ENCODE peak calls at places on chromosomes 16 and 17, in eight cellular contexts. One of them, this sample, is unnamed.

GRCh38 chr17:82013341-82013740 is 9.3 kb downstream of the CENPX start:
- DNase-seq in activated CD4-positive, alpha-beta T cell treated with anti-CD3 and anti-CD28 coated beads, Interleukin-2, amount 50 U/mL, for 24 hours: no peak
- DNase-seq in AG08395: peak; percentile 71
- DNase-seq in T-helper 1 cell: no peak
- DNase-seq in tibial artery: no peak
- DNase-seq in stimulated activated CD4-positive, alpha-beta T cell treated with anti-CD3 and anti-CD28 coated beads, Interleukin-1b, Interleukin-23, amount 100 ng/mL, for 1 hour: no peak
- DNase-seq in activated naive CD8-positive, alpha-beta T cell treated with anti-CD3 and anti-CD28 coated beads for 36 hours: no peak
- DNase-seq in hippocampal formation: no peak
- DNase-seq in this sample: no peak

GRCh38 chr17:59387351-59388069 is 56.1 kb downstream of the YPEL2 start:
- DNase-seq in activated CD4-positive, alpha-beta T cell treated with anti-CD3 and anti-CD28 coated beads, Interleukin-2, amount 50 U/mL, for 24 hours: no peak
- DNase-seq in AG08395: no peak
- DNase-seq in T-helper 1 cell: no peak
- DNase-seq in tibial artery: no peak
- DNase-seq in stimulated activated CD4-positive, alpha-beta T cell treated with anti-CD3 and anti-CD28 coated beads, Interleukin-1b, Interleukin-23, amount 100 ng/mL, for 1 hour: no peak
- DNase-seq in activated naive CD8-positive, alpha-beta T cell treated with anti-CD3 and anti-CD28 coated beads for 36 hours: no peak
- DNase-seq in hippocampal formation: no peak
- DNase-seq in this sample: peak; percentile 83

GRCh38 chr17:78689029-78689428 is 93.0 kb downstream of the CYTH1 start:
- DNase-seq in activated CD4-positive, alpha-beta T cell treated with anti-CD3 and anti-CD28 coated beads, Interleukin-2, amount 50 U/mL, for 24 hours: no peak
- DNase-seq in AG08395: no peak
- DNase-seq in T-helper 1 cell: no peak
- DNase-seq in tibial artery: no peak
- DNase-seq in stimulated activated CD4-positive, alpha-beta T cell treated with anti-CD3 and anti-CD28 coated beads, Interleukin-1b, Interleukin-23, amount 100 ng/mL, for 1 hour: no peak
- DNase-seq in activated naive CD8-positive, alpha-beta T cell treated with anti-CD3 and anti-CD28 coated beads for 36 hours: no peak
- DNase-seq in hippocampal formation: no peak
- DNase-seq in this sample: no peak

GRCh38 chr17:72116692-72117469 is 3.9 kb upstream of the SOX9 start:
- DNase-seq in activated CD4-positive, alpha-beta T cell treated with anti-CD3 and anti-CD28 coated beads, Interleukin-2, amount 50 U/mL, for 24 hours: no peak
- DNase-seq in AG08395: no peak
- DNase-seq in T-helper 1 cell: no peak
- DNase-seq in tibial artery: no peak
- DNase-seq in stimulated activated CD4-positive, alpha-beta T cell treated with anti-CD3 and anti-CD28 coated beads, Interleukin-1b, Interleukin-23, amount 100 ng/mL, for 1 hour: no peak
- DNase-seq in activated naive CD8-positive, alpha-beta T cell treated with anti-CD3 and anti-CD28 coated beads for 36 hours: no peak
- DNase-seq in hippocampal formation: no peak
- DNase-seq in this sample: no peak

GRCh38 chr16:89152831-89153700 is 18.5 kb upstream of the CDH15 start:
- DNase-seq in activated CD4-positive, alpha-beta T cell treated with anti-CD3 and anti-CD28 coated beads, Interleukin-2, amount 50 U/mL, for 24 hours: no peak
- DNase-seq in AG08395: no peak
- DNase-seq in T-helper 1 cell: no peak
- DNase-seq in tibial artery: no peak
- DNase-seq in stimulated activated CD4-positive, alpha-beta T cell treated with anti-CD3 and anti-CD28 coated beads, Interleukin-1b, Interleukin-23, amount 100 ng/mL, for 1 hour: no peak
- DNase-seq in activated naive CD8-positive, alpha-beta T cell treated with anti-CD3 and anti-CD28 coated beads for 36 hours: no peak
- DNase-seq in hippocampal formation: no peak
- DNase-seq in this sample: no peak

GRCh38 chr17:60601443-60602384 is 1.7 kb downstream of the PPM1D start:
- DNase-seq in activated CD4-positive, alpha-beta T cell treated with anti-CD3 and anti-CD28 coated beads, Interleukin-2, amount 50 U/mL, for 24 hours: peak; percentile 42
- DNase-seq in AG08395: peak; percentile 65
- DNase-seq in T-helper 1 cell: peak; percentile 44
- DNase-seq in tibial artery: peak; percentile 43
- DNase-seq in stimulated activated CD4-positive, alpha-beta T cell treated with anti-CD3 and anti-CD28 coated beads, Interleukin-1b, Interleukin-23, amount 100 ng/mL, for 1 hour: peak; percentile 22
- DNase-seq in activated naive CD8-positive, alpha-beta T cell treated with anti-CD3 and anti-CD28 coated beads for 36 hours: peak; percentile 27
- DNase-seq in hippocampal formation: peak; percentile 37
- DNase-seq in this sample: no peak

GRCh38 chr16:48204825-48205151 is 39.3 kb upstream of the LONP2 start:
- DNase-seq in activated CD4-positive, alpha-beta T cell treated with anti-CD3 and anti-CD28 coated beads, Interleukin-2, amount 50 U/mL, for 24 hours: no peak
- DNase-seq in AG08395: no peak
- DNase-seq in T-helper 1 cell: no peak
- DNase-seq in tibial artery: no peak
- DNase-seq in stimulated activated CD4-positive, alpha-beta T cell treated with anti-CD3 and anti-CD28 coated beads, Interleukin-1b, Interleukin-23, amount 100 ng/mL, for 1 hour: no peak
- DNase-seq in activated naive CD8-positive, alpha-beta T cell treated with anti-CD3 and anti-CD28 coated beads for 36 hours: no peak
- DNase-seq in hippocampal formation: no peak
- DNase-seq in this sample: no peak

GRCh38 chr17:44969144-44969780 is 1.2 kb upstream of the C1QL1 start:
- DNase-seq in activated CD4-positive, alpha-beta T cell treated with anti-CD3 and anti-CD28 coated beads, Interleukin-2, amount 50 U/mL, for 24 hours: no peak
- DNase-seq in AG08395: no peak
- DNase-seq in T-helper 1 cell: no peak
- DNase-seq in tibial artery: no peak
- DNase-seq in stimulated activated CD4-positive, alpha-beta T cell treated with anti-CD3 and anti-CD28 coated beads, Interleukin-1b, Interleukin-23, amount 100 ng/mL, for 1 hour: no peak
- DNase-seq in activated naive CD8-positive, alpha-beta T cell treated with anti-CD3 and anti-CD28 coated beads for 36 hours: no peak
- DNase-seq in hippocampal formation: no peak
- DNase-seq in this sample: no peak

GRCh38 chr17:44324092-44324570 is 492 bp downstream of the SLC25A39 start:
- DNase-seq in activated CD4-positive, alpha-beta T cell treated with anti-CD3 and anti-CD28 coated beads, Interleukin-2, amount 50 U/mL, for 24 hours: no peak
- DNase-seq in AG08395: no peak
- DNase-seq in T-helper 1 cell: no peak
- DNase-seq in tibial artery: no peak
- DNase-seq in stimulated activated CD4-positive, alpha-beta T cell treated with anti-CD3 and anti-CD28 coated beads, Interleukin-1b, Interleukin-23, amount 100 ng/mL, for 1 hour: no peak
- DNase-seq in activated naive CD8-positive, alpha-beta T cell treated with anti-CD3 and anti-CD28 coated beads for 36 hours: no peak
- DNase-seq in hippocampal formation: no peak
- DNase-seq in this sample: no peak

GRCh38 chr16:22635345-22635744 is 124.7 kb downstream of the NPIPB5 start:
- DNase-seq in activated CD4-positive, alpha-beta T cell treated with anti-CD3 and anti-CD28 coated beads, Interleukin-2, amount 50 U/mL, for 24 hours: no peak
- DNase-seq in AG08395: no peak
- DNase-seq in T-helper 1 cell: no peak
- DNase-seq in tibial artery: no peak
- DNase-seq in stimulated activated CD4-positive, alpha-beta T cell treated with anti-CD3 and anti-CD28 coated beads, Interleukin-1b, Interleukin-23, amount 100 ng/mL, for 1 hour: no peak
- DNase-seq in activated naive CD8-positive, alpha-beta T cell treated with anti-CD3 and anti-CD28 coated beads for 36 hours: no peak
- DNase-seq in hippocampal formation: no peak
- DNase-seq in this sample: no peak

GRCh38 chr16:86034421-86034919 is 135.5 kb downstream of the IRF8 start:
- DNase-seq in activated CD4-positive, alpha-beta T cell treated with anti-CD3 and anti-CD28 coated beads, Interleukin-2, amount 50 U/mL, for 24 hours: no peak
- DNase-seq in AG08395: no peak
- DNase-seq in T-helper 1 cell: no peak
- DNase-seq in tibial artery: peak; percentile 5
- DNase-seq in stimulated activated CD4-positive, alpha-beta T cell treated with anti-CD3 and anti-CD28 coated beads, Interleukin-1b, Interleukin-23, amount 100 ng/mL, for 1 hour: no peak
- DNase-seq in activated naive CD8-positive, alpha-beta T cell treated with anti-CD3 and anti-CD28 coated beads for 36 hours: no peak
- DNase-seq in hippocampal formation: no peak
- DNase-seq in this sample: no peak

GRCh38 chr17:17107891-17108680 is 65.8 kb downstream of the MPRIP start:
- DNase-seq in activated CD4-positive, alpha-beta T cell treated with anti-CD3 and anti-CD28 coated beads, Interleukin-2, amount 50 U/mL, for 24 hours: no peak
- DNase-seq in AG08395: peak; percentile 51
- DNase-seq in T-helper 1 cell: no peak
- DNase-seq in tibial artery: no peak
- DNase-seq in stimulated activated CD4-positive, alpha-beta T cell treated with anti-CD3 and anti-CD28 coated beads, Interleukin-1b, Interleukin-23, amount 100 ng/mL, for 1 hour: no peak
- DNase-seq in activated naive CD8-positive, alpha-beta T cell treated with anti-CD3 and anti-CD28 coated beads for 36 hours: no peak
- DNase-seq in hippocampal formation: no peak
- DNase-seq in this sample: no peak

GRCh38 chr17:55420776-55421178 is 858 bp downstream of the MMD start:
- DNase-seq in activated CD4-positive, alpha-beta T cell treated with anti-CD3 and anti-CD28 coated beads, Interleukin-2, amount 50 U/mL, for 24 hours: peak; percentile 12
- DNase-seq in AG08395: peak; percentile 22
- DNase-seq in T-helper 1 cell: peak; percentile 50
- DNase-seq in tibial artery: peak; percentile 53
- DNase-seq in stimulated activated CD4-positive, alpha-beta T cell treated with anti-CD3 and anti-CD28 coated beads, Interleukin-1b, Interleukin-23, amount 100 ng/mL, for 1 hour: peak; percentile 4
- DNase-seq in activated naive CD8-positive, alpha-beta T cell treated with anti-CD3 and anti-CD28 coated beads for 36 hours: peak; percentile 48
- DNase-seq in hippocampal formation: peak; percentile 15
- DNase-seq in this sample: no peak

GRCh38 chr17:50047083-50047482 is 8.8 kb upstream of the ITGA3 start:
- DNase-seq in activated CD4-positive, alpha-beta T cell treated with anti-CD3 and anti-CD28 coated beads, Interleukin-2, amount 50 U/mL, for 24 hours: no peak
- DNase-seq in AG08395: no peak
- DNase-seq in T-helper 1 cell: no peak
- DNase-seq in tibial artery: no peak
- DNase-seq in stimulated activated CD4-positive, alpha-beta T cell treated with anti-CD3 and anti-CD28 coated beads, Interleukin-1b, Interleukin-23, amount 100 ng/mL, for 1 hour: no peak
- DNase-seq in activated naive CD8-positive, alpha-beta T cell treated with anti-CD3 and anti-CD28 coated beads for 36 hours: no peak
- DNase-seq in hippocampal formation: no peak
- DNase-seq in this sample: no peak

GRCh38 chr17:73203788-73204479 is 11.1 kb downstream of the COG1 start:
- DNase-seq in activated CD4-positive, alpha-beta T cell treated with anti-CD3 and anti-CD28 coated beads, Interleukin-2, amount 50 U/mL, for 24 hours: no peak
- DNase-seq in AG08395: no peak
- DNase-seq in T-helper 1 cell: no peak
- DNase-seq in tibial artery: no peak
- DNase-seq in stimulated activated CD4-positive, alpha-beta T cell treated with anti-CD3 and anti-CD28 coated beads, Interleukin-1b, Interleukin-23, amount 100 ng/mL, for 1 hour: no peak
- DNase-seq in activated naive CD8-positive, alpha-beta T cell treated with anti-CD3 and anti-CD28 coated beads for 36 hours: peak; percentile 40
- DNase-seq in hippocampal formation: no peak
- DNase-seq in this sample: no peak

GRCh38 chr17:42536372-42537155 is 523 bp downstream of the NAGLU start:
- DNase-seq in activated CD4-positive, alpha-beta T cell treated with anti-CD3 and anti-CD28 coated beads, Interleukin-2, amount 50 U/mL, for 24 hours: peak; percentile 54
- DNase-seq in AG08395: peak; percentile 93
- DNase-seq in T-helper 1 cell: peak; percentile 82
- DNase-seq in tibial artery: peak; percentile 83
- DNase-seq in stimulated activated CD4-positive, alpha-beta T cell treated with anti-CD3 and anti-CD28 coated beads, Interleukin-1b, Interleukin-23, amount 100 ng/mL, for 1 hour: peak; percentile 37
- DNase-seq in activated naive CD8-positive, alpha-beta T cell treated with anti-CD3 and anti-CD28 coated beads for 36 hours: peak; percentile 79
- DNase-seq in hippocampal formation: peak; percentile 66
- DNase-seq in this sample: peak; percentile 44

GRCh38 chr17:3626831-3627565 is 9.1 kb downstream of the SHPK start:
- DNase-seq in activated CD4-positive, alpha-beta T cell treated with anti-CD3 and anti-CD28 coated beads, Interleukin-2, amount 50 U/mL, for 24 hours: no peak
- DNase-seq in AG08395: peak; percentile 33
- DNase-seq in T-helper 1 cell: no peak
- DNase-seq in tibial artery: no peak
- DNase-seq in stimulated activated CD4-positive, alpha-beta T cell treated with anti-CD3 and anti-CD28 coated beads, Interleukin-1b, Interleukin-23, amount 100 ng/mL, for 1 hour: no peak
- DNase-seq in activated naive CD8-positive, alpha-beta T cell treated with anti-CD3 and anti-CD28 coated beads for 36 hours: no peak
- DNase-seq in hippocampal formation: no peak
- DNase-seq in this sample: no peak

GRCh38 chr16:30104090-30104489 is 8.1 kb upstream of the YPEL3 start:
- DNase-seq in activated CD4-positive, alpha-beta T cell treated with anti-CD3 and anti-CD28 coated beads, Interleukin-2, amount 50 U/mL, for 24 hours: no peak
- DNase-seq in AG08395: no peak
- DNase-seq in T-helper 1 cell: no peak
- DNase-seq in tibial artery: no peak
- DNase-seq in stimulated activated CD4-positive, alpha-beta T cell treated with anti-CD3 and anti-CD28 coated beads, Interleukin-1b, Interleukin-23, amount 100 ng/mL, for 1 hour: no peak
- DNase-seq in activated naive CD8-positive, alpha-beta T cell treated with anti-CD3 and anti-CD28 coated beads for 36 hours: no peak
- DNase-seq in hippocampal formation: no peak
- DNase-seq in this sample: no peak

GRCh38 chr17:81556175-81556691 is 4.1 kb upstream of the FAAP100 start:
- DNase-seq in activated CD4-positive, alpha-beta T cell treated with anti-CD3 and anti-CD28 coated beads, Interleukin-2, amount 50 U/mL, for 24 hours: no peak
- DNase-seq in AG08395: peak; percentile 61
- DNase-seq in T-helper 1 cell: no peak
- DNase-seq in tibial artery: no peak
- DNase-seq in stimulated activated CD4-positive, alpha-beta T cell treated with anti-CD3 and anti-CD28 coated beads, Interleukin-1b, Interleukin-23, amount 100 ng/mL, for 1 hour: no peak
- DNase-seq in activated naive CD8-positive, alpha-beta T cell treated with anti-CD3 and anti-CD28 coated beads for 36 hours: no peak
- DNase-seq in hippocampal formation: no peak
- DNase-seq in this sample: no peak

GRCh38 chr17:15501788-15502187 is 34.4 kb upstream of the CDRT4 start:
- DNase-seq in activated CD4-positive, alpha-beta T cell treated with anti-CD3 and anti-CD28 coated beads, Interleukin-2, amount 50 U/mL, for 24 hours: no peak
- DNase-seq in AG08395: no peak
- DNase-seq in T-helper 1 cell: no peak
- DNase-seq in tibial artery: no peak
- DNase-seq in stimulated activated CD4-positive, alpha-beta T cell treated with anti-CD3 and anti-CD28 coated beads, Interleukin-1b, Interleukin-23, amount 100 ng/mL, for 1 hour: no peak
- DNase-seq in activated naive CD8-positive, alpha-beta T cell treated with anti-CD3 and anti-CD28 coated beads for 36 hours: no peak
- DNase-seq in hippocampal formation: no peak
- DNase-seq in this sample: no peak

GRCh38 chr17:61307905-61308886 is 91.4 kb upstream of the TBX2 start:
- DNase-seq in activated CD4-positive, alpha-beta T cell treated with anti-CD3 and anti-CD28 coated beads, Interleukin-2, amount 50 U/mL, for 24 hours: no peak
- DNase-seq in AG08395: peak; percentile 96
- DNase-seq in T-helper 1 cell: no peak
- DNase-seq in tibial artery: no peak
- DNase-seq in stimulated activated CD4-positive, alpha-beta T cell treated with anti-CD3 and anti-CD28 coated beads, Interleukin-1b, Interleukin-23, amount 100 ng/mL, for 1 hour: no peak
- DNase-seq in activated naive CD8-positive, alpha-beta T cell treated with anti-CD3 and anti-CD28 coated beads for 36 hours: no peak
- DNase-seq in hippocampal formation: no peak
- DNase-seq in this sample: no peak

GRCh38 chr17:81582341-81582740 is 30.2 kb upstream of the FAAP100 start:
- DNase-seq in activated CD4-positive, alpha-beta T cell treated with anti-CD3 and anti-CD28 coated beads, Interleukin-2, amount 50 U/mL, for 24 hours: no peak
- DNase-seq in AG08395: no peak
- DNase-seq in T-helper 1 cell: no peak
- DNase-seq in tibial artery: no peak
- DNase-seq in stimulated activated CD4-positive, alpha-beta T cell treated with anti-CD3 and anti-CD28 coated beads, Interleukin-1b, Interleukin-23, amount 100 ng/mL, for 1 hour: no peak
- DNase-seq in activated naive CD8-positive, alpha-beta T cell treated with anti-CD3 and anti-CD28 coated beads for 36 hours: no peak
- DNase-seq in hippocampal formation: no peak
- DNase-seq in this sample: no peak

GRCh38 chr17:74235040-74235581 is 21.7 kb downstream of the TTYH2 start:
- DNase-seq in activated CD4-positive, alpha-beta T cell treated with anti-CD3 and anti-CD28 coated beads, Interleukin-2, amount 50 U/mL, for 24 hours: no peak
- DNase-seq in AG08395: no peak
- DNase-seq in T-helper 1 cell: no peak
- DNase-seq in tibial artery: no peak
- DNase-seq in stimulated activated CD4-positive, alpha-beta T cell treated with anti-CD3 and anti-CD28 coated beads, Interleukin-1b, Interleukin-23, amount 100 ng/mL, for 1 hour: no peak
- DNase-seq in activated naive CD8-positive, alpha-beta T cell treated with anti-CD3 and anti-CD28 coated beads for 36 hours: no peak
- DNase-seq in hippocampal formation: peak; percentile 69
- DNase-seq in this sample: no peak

GRCh38 chr16:80033783-80034468 is 433.4 kb upstream of the MAF start:
- DNase-seq in activated CD4-positive, alpha-beta T cell treated with anti-CD3 and anti-CD28 coated beads, Interleukin-2, amount 50 U/mL, for 24 hours: no peak
- DNase-seq in AG08395: no peak
- DNase-seq in T-helper 1 cell: no peak
- DNase-seq in tibial artery: no peak
- DNase-seq in stimulated activated CD4-positive, alpha-beta T cell treated with anti-CD3 and anti-CD28 coated beads, Interleukin-1b, Interleukin-23, amount 100 ng/mL, for 1 hour: no peak
- DNase-seq in activated naive CD8-positive, alpha-beta T cell treated with anti-CD3 and anti-CD28 coated beads for 36 hours: no peak
- DNase-seq in hippocampal formation: no peak
- DNase-seq in this sample: no peak

GRCh38 chr16:10992797-10993196 is 48.4 kb downstream of the CLEC16A start:
- DNase-seq in activated CD4-positive, alpha-beta T cell treated with anti-CD3 and anti-CD28 coated beads, Interleukin-2, amount 50 U/mL, for 24 hours: no peak
- DNase-seq in AG08395: peak; percentile 84
- DNase-seq in T-helper 1 cell: no peak
- DNase-seq in tibial artery: no peak
- DNase-seq in stimulated activated CD4-positive, alpha-beta T cell treated with anti-CD3 and anti-CD28 coated beads, Interleukin-1b, Interleukin-23, amount 100 ng/mL, for 1 hour: no peak
- DNase-seq in activated naive CD8-positive, alpha-beta T cell treated with anti-CD3 and anti-CD28 coated beads for 36 hours: peak; percentile 43
- DNase-seq in hippocampal formation: no peak
- DNase-seq in this sample: no peak

GRCh38 chr17:41530062-41531048 is 2.2 kb upstream of the KRT19 start:
- DNase-seq in activated CD4-positive, alpha-beta T cell treated with anti-CD3 and anti-CD28 coated beads, Interleukin-2, amount 50 U/mL, for 24 hours: no peak
- DNase-seq in AG08395: peak; percentile 78
- DNase-seq in T-helper 1 cell: no peak
- DNase-seq in tibial artery: no peak
- DNase-seq in stimulated activated CD4-positive, alpha-beta T cell treated with anti-CD3 and anti-CD28 coated beads, Interleukin-1b, Interleukin-23, amount 100 ng/mL, for 1 hour: no peak
- DNase-seq in activated naive CD8-positive, alpha-beta T cell treated with anti-CD3 and anti-CD28 coated beads for 36 hours: no peak
- DNase-seq in hippocampal formation: no peak
- DNase-seq in this sample: no peak

GRCh38 chr16:87123356-87124001 is 193.7 kb downstream of the C16orf95 start:
- DNase-seq in activated CD4-positive, alpha-beta T cell treated with anti-CD3 and anti-CD28 coated beads, Interleukin-2, amount 50 U/mL, for 24 hours: no peak
- DNase-seq in AG08395: no peak
- DNase-seq in T-helper 1 cell: no peak
- DNase-seq in tibial artery: no peak
- DNase-seq in stimulated activated CD4-positive, alpha-beta T cell treated with anti-CD3 and anti-CD28 coated beads, Interleukin-1b, Interleukin-23, amount 100 ng/mL, for 1 hour: no peak
- DNase-seq in activated naive CD8-positive, alpha-beta T cell treated with anti-CD3 and anti-CD28 coated beads for 36 hours: no peak
- DNase-seq in hippocampal formation: no peak
- DNase-seq in this sample: no peak

GRCh38 chr16:88993006-88993787 is 16.2 kb upstream of the CBFA2T3 start:
- DNase-seq in activated CD4-positive, alpha-beta T cell treated with anti-CD3 and anti-CD28 coated beads, Interleukin-2, amount 50 U/mL, for 24 hours: no peak
- DNase-seq in AG08395: no peak
- DNase-seq in T-helper 1 cell: peak; percentile 12
- DNase-seq in tibial artery: no peak
- DNase-seq in stimulated activated CD4-positive, alpha-beta T cell treated with anti-CD3 and anti-CD28 coated beads, Interleukin-1b, Interleukin-23, amount 100 ng/mL, for 1 hour: no peak
- DNase-seq in activated naive CD8-positive, alpha-beta T cell treated with anti-CD3 and anti-CD28 coated beads for 36 hours: no peak
- DNase-seq in hippocampal formation: no peak
- DNase-seq in this sample: no peak

GRCh38 chr17:80279895-80280294 is 19.2 kb downstream of the RNF213 start:
- DNase-seq in activated CD4-positive, alpha-beta T cell treated with anti-CD3 and anti-CD28 coated beads, Interleukin-2, amount 50 U/mL, for 24 hours: no peak
- DNase-seq in AG08395: peak; percentile 79
- DNase-seq in T-helper 1 cell: no peak
- DNase-seq in tibial artery: peak; percentile 62
- DNase-seq in stimulated activated CD4-positive, alpha-beta T cell treated with anti-CD3 and anti-CD28 coated beads, Interleukin-1b, Interleukin-23, amount 100 ng/mL, for 1 hour: no peak
- DNase-seq in activated naive CD8-positive, alpha-beta T cell treated with anti-CD3 and anti-CD28 coated beads for 36 hours: no peak
- DNase-seq in hippocampal formation: no peak
- DNase-seq in this sample: no peak

GRCh38 chr17:75009139-75009724 is 3.2 kb upstream of the MRPL58 start:
- DNase-seq in activated CD4-positive, alpha-beta T cell treated with anti-CD3 and anti-CD28 coated beads, Interleukin-2, amount 50 U/mL, for 24 hours: no peak
- DNase-seq in AG08395: no peak
- DNase-seq in T-helper 1 cell: no peak
- DNase-seq in tibial artery: no peak
- DNase-seq in stimulated activated CD4-positive, alpha-beta T cell treated with anti-CD3 and anti-CD28 coated beads, Interleukin-1b, Interleukin-23, amount 100 ng/mL, for 1 hour: no peak
- DNase-seq in activated naive CD8-positive, alpha-beta T cell treated with anti-CD3 and anti-CD28 coated beads for 36 hours: no peak
- DNase-seq in hippocampal formation: no peak
- DNase-seq in this sample: no peak

GRCh38 chr16:83214671-83215070 is 587.9 kb downstream of the CDH13 start:
- DNase-seq in activated CD4-positive, alpha-beta T cell treated with anti-CD3 and anti-CD28 coated beads, Interleukin-2, amount 50 U/mL, for 24 hours: no peak
- DNase-seq in AG08395: no peak
- DNase-seq in T-helper 1 cell: no peak
- DNase-seq in tibial artery: no peak
- DNase-seq in stimulated activated CD4-positive, alpha-beta T cell treated with anti-CD3 and anti-CD28 coated beads, Interleukin-1b, Interleukin-23, amount 100 ng/mL, for 1 hour: no peak
- DNase-seq in activated naive CD8-positive, alpha-beta T cell treated with anti-CD3 and anti-CD28 coated beads for 36 hours: no peak
- DNase-seq in hippocampal formation: no peak
- DNase-seq in this sample: no peak

GRCh38 chr17:2030779-2031163 is 818 bp downstream of the DPH1 start:
- DNase-seq in activated CD4-positive, alpha-beta T cell treated with anti-CD3 and anti-CD28 coated beads, Interleukin-2, amount 50 U/mL, for 24 hours: no peak
- DNase-seq in AG08395: no peak
- DNase-seq in T-helper 1 cell: no peak
- DNase-seq in tibial artery: no peak
- DNase-seq in stimulated activated CD4-positive, alpha-beta T cell treated with anti-CD3 and anti-CD28 coated beads, Interleukin-1b, Interleukin-23, amount 100 ng/mL, for 1 hour: no peak
- DNase-seq in activated naive CD8-positive, alpha-beta T cell treated with anti-CD3 and anti-CD28 coated beads for 36 hours: peak; percentile 68
- DNase-seq in hippocampal formation: no peak
- DNase-seq in this sample: no peak

GRCh38 chr16:1261131-1261917 is 5.5 kb downstream of the TPSD1 start:
- DNase-seq in activated CD4-positive, alpha-beta T cell treated with anti-CD3 and anti-CD28 coated beads, Interleukin-2, amount 50 U/mL, for 24 hours: no peak
- DNase-seq in AG08395: no peak
- DNase-seq in T-helper 1 cell: no peak
- DNase-seq in tibial artery: no peak
- DNase-seq in stimulated activated CD4-positive, alpha-beta T cell treated with anti-CD3 and anti-CD28 coated beads, Interleukin-1b, Interleukin-23, amount 100 ng/mL, for 1 hour: no peak
- DNase-seq in activated naive CD8-positive, alpha-beta T cell treated with anti-CD3 and anti-CD28 coated beads for 36 hours: no peak
- DNase-seq in hippocampal formation: no peak
- DNase-seq in this sample: no peak